ENCODE peak calls at places on chromosomes 7 and 10, in five cellular contexts. P is GM06990, E is GM13977, L is right lobe of liver, K is fibroblast of mammary gland. V is an unnamed sample.

GRCh38 chr10:7491949-7492659 is 81.3 kb upstream of the SFMBT2 start:
- DNase-seq in E (peak), K (no peak), L (no peak), P (no peak), V (no peak)

GRCh38 chr7:81715984-81716588 is 53.8 kb downstream of the HGF start:
- DNase-seq in L (no peak), P (no peak), K (peak), E (no peak), V (no peak)

GRCh38 chr7:111953611-111954010 is 252.6 kb downstream of the DOCK4 start:
- DNase-seq in E (no peak), L (peak), K (peak), P (no peak), V (peak)

GRCh38 chr10:126500866-126501265 is 112.6 kb upstream of the ADAM12 start:
- DNase-seq in E (no peak), L (no peak), K (peak), P (no peak), V (no peak)

GRCh38 chr7:76225379-76225778 is 23.7 kb downstream of the SRRM3 start:
- DNase-seq in E (peak), K (peak), L (no peak), P (no peak), V (no peak)

GRCh38 chr10:124605001-124605370 is 139.2 kb downstream of the FAM53B start:
- DNase-seq in K (no peak), E (no peak), P (no peak), L (no peak), V (no peak)

GRCh38 chr7:154996101-154996500 is 6.8 kb downstream of the PAXIP1 start:
- DNase-seq in E (no peak), P (no peak), L (no peak), K (no peak), V (no peak)

GRCh38 chr7:130926021-130926691 is 192.1 kb upstream of the KLF14 start:
- DNase-seq in P (no peak), K (no peak), L (no peak), E (no peak), V (no peak)

GRCh38 chr7:12573885-12574284 is 3.4 kb downstream of the SCIN start:
- DNase-seq in P (no peak), L (no peak), K (no peak), E (no peak), V (no peak)

GRCh38 chr7:128974241-128974934 is 36.7 kb downstream of the IRF5 start:
- DNase-seq in L (no peak), E (no peak), K (peak), P (no peak), V (no peak)

GRCh38 chr7:40412323-40412722 is 277.5 kb downstream of the SUGCT start:
- DNase-seq in P (no peak), L (no peak), E (no peak), K (no peak), V (no peak)

GRCh38 chr7:23012797-23013714 is 874 bp downstream of the HYCC1 start:
- DNase-seq in L (peak), K (no peak), E (no peak), P (peak), V (peak)

GRCh38 chr10:70551971-70552422 is 50.5 kb downstream of the PRF1 start:
- DNase-seq in E (no peak), L (no peak), P (no peak), K (peak), V (no peak)

GRCh38 chr10:13632407-13632806 is 45.6 kb downstream of the PRPF18 start:
- DNase-seq in E (no peak), K (no peak), P (no peak), L (no peak), V (no peak)

GRCh38 chr7:28629216-28629848 is 217.0 kb downstream of the CREB5 start:
- DNase-seq in L (no peak), E (no peak), K (peak), P (no peak), V (no peak)

GRCh38 chr7:37786741-37787569 is 61.4 kb upstream of the NME8 start:
- DNase-seq in E (peak), P (peak), K (no peak), L (no peak), V (no peak)

GRCh38 chr10:43809211-43809930 is 160.7 kb upstream of the ZNF32 start:
- DNase-seq in K (peak), E (no peak), L (no peak), P (no peak), V (no peak)

GRCh38 chr7:94177441-94177840 is 173.3 kb upstream of the BET1 start:
- DNase-seq in P (no peak), K (no peak), E (no peak), L (no peak), V (no peak)

GRCh38 chr7:150903627-150904026 is 51.3 kb downstream of the AOC1 start:
- DNase-seq in L (no peak), E (no peak), K (peak), P (no peak), V (no peak)

GRCh38 chr10:131695814-131696165 is 205.0 kb upstream of the PPP2R2D start:
- DNase-seq in L (no peak), E (no peak), P (no peak), K (no peak), V (peak)

GRCh38 chr7:132500727-132501410 is 75.4 kb downstream of the PLXNA4 start:
- DNase-seq in E (no peak), L (no peak), K (peak), P (no peak), V (no peak)

GRCh38 chr10:125203186-125203800 is 42.9 kb upstream of the CTBP2 start:
- DNase-seq in E (no peak), K (no peak), L (no peak), P (no peak), V (no peak)

GRCh38 chr7:141393056-141393455 is 158.2 kb upstream of the AGK start:
- DNase-seq in L (no peak), E (no peak), P (no peak), K (no peak), V (no peak)

GRCh38 chr7:33981686-33982424 is 76.5 kb downstream of the BMPER start:
- DNase-seq in K (peak), P (no peak), L (no peak), E (no peak), V (no peak)

GRCh38 chr7:87152897-87153641 is 816 bp downstream of the DMTF1 start:
- DNase-seq in E (peak), P (no peak), K (peak), L (peak), V (peak)

GRCh38 chr10:131691481-131692090 is 209.2 kb upstream of the PPP2R2D start:
- DNase-seq in E (no peak), L (no peak), K (no peak), P (no peak), V (no peak)

GRCh38 chr7:153406486-153406872 is 645.7 kb upstream of the DPP6 start:
- DNase-seq in L (no peak), E (no peak), K (no peak), P (no peak), V (no peak)

GRCh38 chr7:70153946-70154345 is 555.7 kb downstream of the AUTS2 start:
- DNase-seq in E (no peak), P (no peak), K (no peak), L (no peak), V (no peak)

GRCh38 chr7:30115709-30116297 is 19.0 kb upstream of the MTURN start:
- DNase-seq in E (no peak), P (no peak), L (no peak), K (no peak), V (no peak)

GRCh38 chr7:134044682-134045081 is 82.5 kb upstream of the LRGUK start:
- DNase-seq in K (peak), L (no peak), P (no peak), E (no peak), V (no peak)

GRCh38 chr10:131946880-131947279 is 34.8 kb downstream of the BNIP3 start:
- DNase-seq in K (no peak), P (no peak), E (no peak), L (no peak), V (peak)

GRCh38 chr7:129210256-129210988 is 14.4 kb upstream of the AHCYL2 start:
- DNase-seq in K (peak), P (peak), L (peak), E (peak), V (peak)

GRCh38 chr10:14569274-14570060 is 205.2 kb downstream of the FAM107B start:
- DNase-seq in P (no peak), L (peak), E (no peak), K (no peak), V (peak)

GRCh38 chr7:51311166-51311565 is 5.4 kb downstream of the COBL start:
- DNase-seq in L (no peak), P (no peak), E (no peak), K (no peak), V (no peak)

GRCh38 chr10:118501637-118502440 is 93.6 kb downstream of the PRLHR start:
- DNase-seq in L (no peak), E (no peak), P (no peak), K (peak), V (no peak)

V was measured in left lobe of liver.